ENCODE peak calls at places on chromosomes 1 and 21, in eight cellular contexts. One of them, this sample, is unnamed.

GRCh38 chr21:31117046-31117916 is 79.0 kb upstream of the KRTAP19-8 start:
- DNase-seq in AG04450: peak
- DNase-seq in heart left ventricle: no peak
- DNase-seq in lower leg skin: no peak
- DNase-seq in pancreas: no peak
- DNase-seq in omental fat pad: no peak
- DNase-seq in neural crest cell: no peak
- DNase-seq in glutamatergic neuron: no peak
- DNase-seq in this sample: no peak

GRCh38 chr1:162108426-162108825 is 38.9 kb downstream of the NOS1AP start:
- DNase-seq in AG04450: no peak
- DNase-seq in heart left ventricle: no peak
- DNase-seq in lower leg skin: no peak
- DNase-seq in pancreas: no peak
- DNase-seq in omental fat pad: no peak
- DNase-seq in neural crest cell: no peak
- DNase-seq in glutamatergic neuron: no peak
- DNase-seq in this sample: no peak

GRCh38 chr1:152458384-152459185 is 44.5 kb upstream of the CRNN start:
- DNase-seq in AG04450: peak
- DNase-seq in heart left ventricle: peak
- DNase-seq in lower leg skin: peak
- DNase-seq in pancreas: peak
- DNase-seq in omental fat pad: peak
- DNase-seq in neural crest cell: peak
- DNase-seq in glutamatergic neuron: peak
- DNase-seq in this sample: peak

GRCh38 chr1:243351347-243351746 is 95.5 kb downstream of the SDCCAG8 start:
- DNase-seq in AG04450: no peak
- DNase-seq in heart left ventricle: no peak
- DNase-seq in lower leg skin: no peak
- DNase-seq in pancreas: no peak
- DNase-seq in omental fat pad: no peak
- DNase-seq in neural crest cell: no peak
- DNase-seq in glutamatergic neuron: no peak
- DNase-seq in this sample: no peak

GRCh38 chr21:46110499-46111192 is 12.7 kb downstream of the COL6A2 start:
- DNase-seq in AG04450: no peak
- DNase-seq in heart left ventricle: peak
- DNase-seq in lower leg skin: peak
- DNase-seq in pancreas: peak
- DNase-seq in omental fat pad: peak
- DNase-seq in neural crest cell: no peak
- DNase-seq in glutamatergic neuron: peak
- DNase-seq in this sample: no peak

GRCh38 chr1:37752583-37753471 is 12.1 kb downstream of the EPHA10 start:
- DNase-seq in AG04450: no peak
- DNase-seq in heart left ventricle: no peak
- DNase-seq in lower leg skin: peak
- DNase-seq in pancreas: peak
- DNase-seq in omental fat pad: no peak
- DNase-seq in neural crest cell: peak
- DNase-seq in glutamatergic neuron: peak
- DNase-seq in this sample: no peak

GRCh38 chr1:224339422-224340033 is 9.6 kb upstream of the NVL start:
- DNase-seq in AG04450: no peak
- DNase-seq in heart left ventricle: no peak
- DNase-seq in lower leg skin: no peak
- DNase-seq in pancreas: no peak
- DNase-seq in omental fat pad: no peak
- DNase-seq in neural crest cell: no peak
- DNase-seq in glutamatergic neuron: no peak
- DNase-seq in this sample: no peak

GRCh38 chr1:41493117-41493536 is 8.6 kb upstream of the EDN2 start:
- DNase-seq in AG04450: peak
- DNase-seq in heart left ventricle: no peak
- DNase-seq in lower leg skin: no peak
- DNase-seq in pancreas: peak
- DNase-seq in omental fat pad: no peak
- DNase-seq in neural crest cell: no peak
- DNase-seq in glutamatergic neuron: no peak
- DNase-seq in this sample: no peak

GRCh38 chr21:38815060-38815405 is 9.3 kb downstream of the ETS2 start:
- DNase-seq in AG04450: no peak
- DNase-seq in heart left ventricle: no peak
- DNase-seq in lower leg skin: no peak
- DNase-seq in pancreas: no peak
- DNase-seq in omental fat pad: no peak
- DNase-seq in neural crest cell: no peak
- DNase-seq in glutamatergic neuron: no peak
- DNase-seq in this sample: no peak

GRCh38 chr1:212457740-212458338 is 25.1 kb downstream of the NENF start:
- DNase-seq in AG04450: no peak
- DNase-seq in heart left ventricle: no peak
- DNase-seq in lower leg skin: no peak
- DNase-seq in pancreas: no peak
- DNase-seq in omental fat pad: no peak
- DNase-seq in neural crest cell: peak
- DNase-seq in glutamatergic neuron: peak
- DNase-seq in this sample: peak

GRCh38 chr1:101316801-101317200 is 80.0 kb downstream of the S1PR1 start:
- DNase-seq in AG04450: no peak
- DNase-seq in heart left ventricle: no peak
- DNase-seq in lower leg skin: no peak
- DNase-seq in pancreas: no peak
- DNase-seq in omental fat pad: no peak
- DNase-seq in neural crest cell: no peak
- DNase-seq in glutamatergic neuron: no peak
- DNase-seq in this sample: no peak

GRCh38 chr1:10640079-10640578 is 156.3 kb downstream of the CASZ1 start:
- DNase-seq in AG04450: no peak
- DNase-seq in heart left ventricle: peak
- DNase-seq in lower leg skin: no peak
- DNase-seq in pancreas: peak
- DNase-seq in omental fat pad: no peak
- DNase-seq in neural crest cell: no peak
- DNase-seq in glutamatergic neuron: peak
- DNase-seq in this sample: no peak

DNA sequence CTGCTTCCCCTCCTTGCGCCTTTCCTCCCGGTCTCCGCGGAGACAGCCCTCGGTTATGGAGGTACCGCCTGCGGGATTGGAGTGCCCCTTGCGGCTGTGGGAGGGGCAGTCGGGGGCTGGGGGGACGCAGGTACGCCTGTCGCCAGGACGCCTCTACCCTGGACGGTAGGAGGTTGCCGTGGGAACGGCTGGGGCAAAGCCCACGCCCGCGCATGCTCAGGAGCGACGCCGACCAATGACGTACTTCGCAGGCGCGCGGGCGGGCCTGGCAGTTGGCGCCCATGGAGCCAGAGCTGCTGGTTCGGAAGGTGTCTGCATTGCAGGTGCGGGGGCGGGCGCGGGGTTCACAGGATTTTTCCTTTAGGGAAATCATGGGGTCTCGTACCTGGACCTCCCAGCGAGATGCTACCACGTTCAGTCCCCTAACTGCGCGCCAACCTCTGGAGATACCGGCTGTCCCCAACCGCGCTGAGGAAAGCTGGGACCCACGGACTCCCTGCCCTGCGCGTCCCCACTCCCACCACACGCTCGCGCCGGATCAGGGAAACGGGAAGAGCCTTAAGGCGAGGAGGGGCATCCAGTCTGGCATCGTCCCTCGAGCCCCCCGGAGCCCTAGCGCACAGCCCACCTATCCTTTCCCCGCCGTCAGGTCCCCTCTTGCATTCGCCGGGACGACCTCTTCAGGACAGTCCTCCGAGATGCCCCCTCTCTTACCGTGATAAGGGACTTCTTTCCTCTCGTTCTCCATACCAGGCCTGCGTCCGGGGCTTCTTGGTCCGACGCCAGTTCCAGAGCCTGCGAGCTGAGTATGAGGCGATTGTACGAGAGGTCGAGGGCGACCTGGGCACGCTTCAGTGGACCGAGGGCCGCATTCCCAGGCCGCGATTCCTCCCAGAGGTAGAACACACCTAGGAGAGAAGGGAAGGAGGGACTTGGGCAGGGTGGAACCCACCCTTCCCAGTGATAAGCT is at the start of gene IQCC:
- DNase-seq in AG04450: no peak
- DNase-seq in heart left ventricle: peak
- DNase-seq in lower leg skin: peak
- DNase-seq in pancreas: peak
- DNase-seq in omental fat pad: peak
- DNase-seq in neural crest cell: peak
- DNase-seq in glutamatergic neuron: peak
- DNase-seq in this sample: peak
- TF ChIP-seq CTCF in AG04450: no peak
- TF ChIP-seq CTCF in heart left ventricle: no peak
- TF ChIP-seq CTCF in lower leg skin: no peak
- TF ChIP-seq CTCF in pancreas: no peak
- TF ChIP-seq CTCF in omental fat pad: no peak
- TF ChIP-seq CTCF in neural crest cell: peak
- TF ChIP-seq CTCF in glutamatergic neuron: no peak
- TF ChIP-seq CTCF in this sample: no peak

DNA sequence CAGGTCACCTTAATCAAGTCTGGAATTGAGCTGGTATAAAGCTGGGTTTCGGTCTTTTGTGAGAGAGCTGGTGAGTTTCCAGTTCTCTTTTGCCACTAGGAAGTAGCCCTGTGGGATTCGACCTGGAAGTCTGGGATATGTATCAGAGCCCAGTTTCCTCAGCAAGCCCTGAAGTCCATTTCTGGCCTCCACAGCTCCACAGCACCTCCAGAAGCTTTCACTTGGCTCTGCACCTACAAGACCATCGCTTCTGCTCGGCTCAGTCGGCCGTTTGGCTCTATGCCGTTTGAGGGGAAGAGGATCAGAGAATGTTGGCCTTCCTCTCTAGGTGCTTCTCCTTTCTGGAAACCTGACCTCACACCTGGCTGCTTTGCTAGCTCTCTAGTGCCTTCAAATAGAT is 148.0 kb downstream of the GALNT2 start:
- DNase-seq in AG04450: no peak
- DNase-seq in heart left ventricle: peak
- DNase-seq in lower leg skin: no peak
- DNase-seq in pancreas: peak
- DNase-seq in omental fat pad: no peak
- DNase-seq in neural crest cell: no peak
- DNase-seq in glutamatergic neuron: peak
- DNase-seq in this sample: no peak
- TF ChIP-seq CTCF in AG04450: peak
- TF ChIP-seq CTCF in heart left ventricle: peak
- TF ChIP-seq CTCF in lower leg skin: no peak
- TF ChIP-seq CTCF in pancreas: peak
- TF ChIP-seq CTCF in omental fat pad: no peak
- TF ChIP-seq CTCF in neural crest cell: peak
- TF ChIP-seq CTCF in glutamatergic neuron: no peak
- TF ChIP-seq CTCF in this sample: no peak

GRCh38 chr1:7683521-7683920 is 87.6 kb upstream of the VAMP3 start:
- DNase-seq in AG04450: no peak
- DNase-seq in heart left ventricle: peak
- DNase-seq in lower leg skin: no peak
- DNase-seq in pancreas: no peak
- DNase-seq in omental fat pad: no peak
- DNase-seq in neural crest cell: no peak
- DNase-seq in glutamatergic neuron: no peak
- DNase-seq in this sample: no peak

GRCh38 chr1:7686301-7686850 is 84.7 kb upstream of the VAMP3 start:
- DNase-seq in AG04450: no peak
- DNase-seq in heart left ventricle: no peak
- DNase-seq in lower leg skin: no peak
- DNase-seq in pancreas: no peak
- DNase-seq in omental fat pad: no peak
- DNase-seq in neural crest cell: no peak
- DNase-seq in glutamatergic neuron: no peak
- DNase-seq in this sample: no peak

GRCh38 chr1:7687411-7687810 is 83.7 kb upstream of the VAMP3 start:
- DNase-seq in AG04450: no peak
- DNase-seq in heart left ventricle: no peak
- DNase-seq in lower leg skin: no peak
- DNase-seq in pancreas: no peak
- DNase-seq in omental fat pad: no peak
- DNase-seq in neural crest cell: no peak
- DNase-seq in glutamatergic neuron: no peak
- DNase-seq in this sample: no peak

GRCh38 chr1:7684132-7684531 is 87.0 kb upstream of the VAMP3 start:
- DNase-seq in AG04450: no peak
- DNase-seq in heart left ventricle: peak
- DNase-seq in lower leg skin: no peak
- DNase-seq in pancreas: no peak
- DNase-seq in omental fat pad: no peak
- DNase-seq in neural crest cell: no peak
- DNase-seq in glutamatergic neuron: no peak
- DNase-seq in this sample: no peak

GRCh38 chr1:7684861-7685635 is 86.0 kb upstream of the VAMP3 start:
- DNase-seq in AG04450: no peak
- DNase-seq in heart left ventricle: no peak
- DNase-seq in lower leg skin: no peak
- DNase-seq in pancreas: no peak
- DNase-seq in omental fat pad: no peak
- DNase-seq in neural crest cell: no peak
- DNase-seq in glutamatergic neuron: no peak
- DNase-seq in this sample: no peak
- TF ChIP-seq CTCF in AG04450: no peak
- TF ChIP-seq CTCF in heart left ventricle: no peak
- TF ChIP-seq CTCF in lower leg skin: no peak
- TF ChIP-seq CTCF in pancreas: no peak
- TF ChIP-seq CTCF in omental fat pad: no peak
- TF ChIP-seq CTCF in neural crest cell: no peak
- TF ChIP-seq CTCF in glutamatergic neuron: no peak
- TF ChIP-seq CTCF in this sample: no peak

DNA sequence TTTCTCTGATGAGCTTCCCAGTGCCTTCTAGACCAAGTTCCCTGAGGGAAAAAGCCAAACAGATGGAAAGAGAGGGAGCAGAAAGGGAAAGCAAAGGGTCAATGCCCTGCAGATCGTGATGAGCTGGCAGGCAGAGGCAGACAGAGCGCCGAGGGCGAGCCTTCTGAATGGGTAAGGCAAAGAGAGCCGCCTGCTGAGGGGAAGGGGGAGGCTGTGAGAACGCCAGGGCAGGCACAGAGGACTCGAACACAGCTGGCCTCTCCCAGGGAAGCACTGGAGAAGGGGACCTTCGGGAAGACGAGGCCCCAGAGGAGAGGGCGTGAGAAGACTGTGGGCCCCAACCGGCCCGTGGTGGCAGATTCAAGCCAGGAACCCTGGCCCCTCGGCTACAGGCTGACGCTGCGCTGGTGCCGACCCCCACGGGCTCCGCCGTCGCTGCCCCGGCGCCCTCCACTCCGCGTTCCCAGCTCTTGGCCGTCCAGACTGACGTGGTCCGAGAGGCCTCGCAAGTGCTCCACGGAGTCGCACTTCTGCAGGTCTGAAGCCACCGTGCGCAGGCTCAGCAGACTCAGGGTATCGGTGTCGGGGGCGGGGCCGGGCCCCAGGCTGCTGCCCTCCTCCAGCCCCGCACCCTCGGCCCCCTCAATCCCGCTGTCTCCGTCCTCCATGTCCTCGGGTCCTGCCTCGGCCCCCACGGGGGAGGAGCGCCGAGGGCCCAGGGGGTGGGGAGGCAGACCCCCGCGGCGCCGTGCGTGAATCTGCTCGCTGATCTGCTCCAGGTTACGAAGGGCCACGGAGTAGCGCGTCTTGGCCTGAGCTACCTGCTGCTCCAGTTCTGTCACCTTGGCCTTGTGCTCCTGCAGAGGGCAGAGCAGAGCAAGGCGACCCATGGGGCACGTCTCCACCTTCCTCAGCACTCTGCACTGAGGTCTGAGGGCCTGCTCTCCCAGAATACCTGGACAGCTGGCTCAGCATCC is 13.9 kb downstream of the SH3BP5L start:
- DNase-seq in AG04450: no peak
- DNase-seq in heart left ventricle: no peak
- DNase-seq in lower leg skin: peak
- DNase-seq in pancreas: no peak
- DNase-seq in omental fat pad: no peak
- DNase-seq in neural crest cell: no peak
- DNase-seq in glutamatergic neuron: no peak
- DNase-seq in this sample: no peak
- TF ChIP-seq CTCF in AG04450: no peak
- TF ChIP-seq CTCF in heart left ventricle: no peak
- TF ChIP-seq CTCF in lower leg skin: no peak
- TF ChIP-seq CTCF in pancreas: no peak
- TF ChIP-seq CTCF in omental fat pad: no peak
- TF ChIP-seq CTCF in neural crest cell: no peak
- TF ChIP-seq CTCF in glutamatergic neuron: no peak
- TF ChIP-seq CTCF in this sample: no peak

This sample was measured in natural killer cell.